ENCODE peak calls at places on chromosomes 4 and X, in five cellular contexts. One of them, this sample, is unnamed.

GRCh38 chr4:15414601-15415091 is 13.2 kb upstream of the C1QTNF7 start:
- DNase-seq in epithelial cell of esophagus: no peak
- DNase-seq in activated CD4-positive, alpha-beta T cell treated with anti-CD3 and anti-CD28 coated beads for 36 hours: no peak
- DNase-seq in left ventricle myocardium inferior: no peak
- DNase-seq in SW 1271: no peak
- DNase-seq in this sample: no peak

GRCh38 chr4:40825014-40825838 is 75.5 kb downstream of the NSUN7 start:
- DNase-seq in epithelial cell of esophagus: no peak
- DNase-seq in activated CD4-positive, alpha-beta T cell treated with anti-CD3 and anti-CD28 coated beads for 36 hours: no peak
- DNase-seq in left ventricle myocardium inferior: no peak
- DNase-seq in SW 1271: no peak
- DNase-seq in this sample: no peak

GRCh38 chr4:84915396-84915780 is 51.1 kb downstream of the WDFY3 start:
- DNase-seq in epithelial cell of esophagus: no peak
- DNase-seq in activated CD4-positive, alpha-beta T cell treated with anti-CD3 and anti-CD28 coated beads for 36 hours: no peak
- DNase-seq in left ventricle myocardium inferior: no peak
- DNase-seq in SW 1271: no peak
- DNase-seq in this sample: no peak

GRCh38 chr4:128979934-128980333 is 113.4 kb downstream of the SCLT1 start:
- DNase-seq in epithelial cell of esophagus: peak
- DNase-seq in activated CD4-positive, alpha-beta T cell treated with anti-CD3 and anti-CD28 coated beads for 36 hours: no peak
- DNase-seq in left ventricle myocardium inferior: no peak
- DNase-seq in SW 1271: no peak
- DNase-seq in this sample: peak

GRCh38 chr4:173217727-173218126 is 49.1 kb downstream of the GALNT7 start:
- DNase-seq in epithelial cell of esophagus: peak
- DNase-seq in activated CD4-positive, alpha-beta T cell treated with anti-CD3 and anti-CD28 coated beads for 36 hours: no peak
- DNase-seq in left ventricle myocardium inferior: no peak
- DNase-seq in SW 1271: no peak
- DNase-seq in this sample: no peak

GRCh38 chr4:139790291-139790690 is 124.7 kb downstream of the MGST2 start:
- DNase-seq in epithelial cell of esophagus: no peak
- DNase-seq in activated CD4-positive, alpha-beta T cell treated with anti-CD3 and anti-CD28 coated beads for 36 hours: no peak
- DNase-seq in left ventricle myocardium inferior: no peak
- DNase-seq in SW 1271: no peak
- DNase-seq in this sample: no peak

GRCh38 chr4:2256781-2257191 is 5.1 kb downstream of the MXD4 start:
- DNase-seq in epithelial cell of esophagus: no peak
- DNase-seq in activated CD4-positive, alpha-beta T cell treated with anti-CD3 and anti-CD28 coated beads for 36 hours: peak
- DNase-seq in left ventricle myocardium inferior: peak
- DNase-seq in SW 1271: no peak
- DNase-seq in this sample: no peak

GRCh38 chr4:78553526-78554060 is 2.0 kb downstream of the ANXA3 start:
- DNase-seq in epithelial cell of esophagus: no peak
- DNase-seq in activated CD4-positive, alpha-beta T cell treated with anti-CD3 and anti-CD28 coated beads for 36 hours: no peak
- DNase-seq in left ventricle myocardium inferior: no peak
- DNase-seq in SW 1271: no peak
- DNase-seq in this sample: no peak

GRCh38 chrX:86016189-86016588 is 31.2 kb downstream of the CHM start:
- DNase-seq in epithelial cell of esophagus: no peak
- DNase-seq in activated CD4-positive, alpha-beta T cell treated with anti-CD3 and anti-CD28 coated beads for 36 hours: no peak
- DNase-seq in left ventricle myocardium inferior: no peak
- DNase-seq in SW 1271: no peak
- DNase-seq in this sample: no peak

GRCh38 chr4:8739820-8740665 is 131.6 kb downstream of the HMX1 start:
- DNase-seq in epithelial cell of esophagus: no peak
- DNase-seq in activated CD4-positive, alpha-beta T cell treated with anti-CD3 and anti-CD28 coated beads for 36 hours: no peak
- DNase-seq in left ventricle myocardium inferior: no peak
- DNase-seq in SW 1271: no peak
- DNase-seq in this sample: no peak

GRCh38 chr4:56828784-56829535 is 7.5 kb upstream of the SPINK2 start:
- DNase-seq in epithelial cell of esophagus: no peak
- DNase-seq in activated CD4-positive, alpha-beta T cell treated with anti-CD3 and anti-CD28 coated beads for 36 hours: no peak
- DNase-seq in left ventricle myocardium inferior: no peak
- DNase-seq in SW 1271: no peak
- DNase-seq in this sample: no peak

This sample was measured in HFF-Myc.